ENCODE peak calls at places on chromosomes 7 and 10, in ten cellular contexts. One of them, this sample, is unnamed.

GRCh38 chr10:65900271-65900670 is 1025.6 kb upstream of the LRRTM3 start:
- DNase-seq in dermis microvascular lymphatic vessel endothelial cell: no peak
- DNase-seq in stimulated activated CD4-positive, alpha-beta T cell treated with anti-CD3 and anti-CD28 coated beads, TNF-alpha, amount 100 ng/mL, for 4 hours: no peak
- DNase-seq in anterior cingulate cortex: no peak
- DNase-seq in stimulated activated CD8-positive, alpha-beta memory T cell treated with anti-CD3 and anti-CD28 coated beads, Interleukin-2, amount 100 ng/mL, for 1 hour: no peak
- DNase-seq in NCI-H2171 treated with DMSO at 0.1 percent for 48 hours: no peak
- DNase-seq in NCI-H748 treated with DMSO at 0.1 percent for 48 hours: no peak
- DNase-seq in osteocyte: no peak
- DNase-seq in activated CD8-positive, alpha-beta memory T cell treated with anti-CD3 and anti-CD28 coated beads for 4 hours: no peak
- DNase-seq in T-cell: no peak
- DNase-seq in this sample: no peak

GRCh38 chr7:50653116-50653854 is 88.1 kb upstream of the DDC start:
- DNase-seq in dermis microvascular lymphatic vessel endothelial cell: no peak
- DNase-seq in stimulated activated CD4-positive, alpha-beta T cell treated with anti-CD3 and anti-CD28 coated beads, TNF-alpha, amount 100 ng/mL, for 4 hours: no peak
- DNase-seq in anterior cingulate cortex: no peak
- DNase-seq in stimulated activated CD8-positive, alpha-beta memory T cell treated with anti-CD3 and anti-CD28 coated beads, Interleukin-2, amount 100 ng/mL, for 1 hour: no peak
- DNase-seq in NCI-H2171 treated with DMSO at 0.1 percent for 48 hours: no peak
- DNase-seq in NCI-H748 treated with DMSO at 0.1 percent for 48 hours: no peak
- DNase-seq in osteocyte: peak; percentile 63
- DNase-seq in activated CD8-positive, alpha-beta memory T cell treated with anti-CD3 and anti-CD28 coated beads for 4 hours: no peak
- DNase-seq in T-cell: no peak
- DNase-seq in this sample: no peak

GRCh38 chr10:74514322-74514721 is 312.1 kb upstream of the KAT6B start:
- DNase-seq in dermis microvascular lymphatic vessel endothelial cell: no peak
- DNase-seq in stimulated activated CD4-positive, alpha-beta T cell treated with anti-CD3 and anti-CD28 coated beads, TNF-alpha, amount 100 ng/mL, for 4 hours: no peak
- DNase-seq in anterior cingulate cortex: no peak
- DNase-seq in stimulated activated CD8-positive, alpha-beta memory T cell treated with anti-CD3 and anti-CD28 coated beads, Interleukin-2, amount 100 ng/mL, for 1 hour: no peak
- DNase-seq in NCI-H2171 treated with DMSO at 0.1 percent for 48 hours: no peak
- DNase-seq in NCI-H748 treated with DMSO at 0.1 percent for 48 hours: no peak
- DNase-seq in osteocyte: no peak
- DNase-seq in activated CD8-positive, alpha-beta memory T cell treated with anti-CD3 and anti-CD28 coated beads for 4 hours: no peak
- DNase-seq in T-cell: no peak
- DNase-seq in this sample: no peak

GRCh38 chr7:148650232-148650858 is 48.4 kb upstream of the CUL1 start:
- DNase-seq in dermis microvascular lymphatic vessel endothelial cell: no peak
- DNase-seq in stimulated activated CD4-positive, alpha-beta T cell treated with anti-CD3 and anti-CD28 coated beads, TNF-alpha, amount 100 ng/mL, for 4 hours: no peak
- DNase-seq in anterior cingulate cortex: no peak
- DNase-seq in stimulated activated CD8-positive, alpha-beta memory T cell treated with anti-CD3 and anti-CD28 coated beads, Interleukin-2, amount 100 ng/mL, for 1 hour: no peak
- DNase-seq in NCI-H2171 treated with DMSO at 0.1 percent for 48 hours: no peak
- DNase-seq in NCI-H748 treated with DMSO at 0.1 percent for 48 hours: no peak
- DNase-seq in osteocyte: no peak
- DNase-seq in activated CD8-positive, alpha-beta memory T cell treated with anti-CD3 and anti-CD28 coated beads for 4 hours: no peak
- DNase-seq in T-cell: no peak
- DNase-seq in this sample: no peak

GRCh38 chr7:74412603-74413002 is 41.1 kb upstream of the GTF2IRD1 start:
- DNase-seq in dermis microvascular lymphatic vessel endothelial cell: no peak
- DNase-seq in stimulated activated CD4-positive, alpha-beta T cell treated with anti-CD3 and anti-CD28 coated beads, TNF-alpha, amount 100 ng/mL, for 4 hours: no peak
- DNase-seq in anterior cingulate cortex: no peak
- DNase-seq in stimulated activated CD8-positive, alpha-beta memory T cell treated with anti-CD3 and anti-CD28 coated beads, Interleukin-2, amount 100 ng/mL, for 1 hour: no peak
- DNase-seq in NCI-H2171 treated with DMSO at 0.1 percent for 48 hours: no peak
- DNase-seq in NCI-H748 treated with DMSO at 0.1 percent for 48 hours: no peak
- DNase-seq in osteocyte: no peak
- DNase-seq in activated CD8-positive, alpha-beta memory T cell treated with anti-CD3 and anti-CD28 coated beads for 4 hours: no peak
- DNase-seq in T-cell: no peak
- DNase-seq in this sample: no peak

GRCh38 chr7:99106869-99107268 is 37.0 kb downstream of the SMURF1 start:
- DNase-seq in dermis microvascular lymphatic vessel endothelial cell: no peak
- DNase-seq in stimulated activated CD4-positive, alpha-beta T cell treated with anti-CD3 and anti-CD28 coated beads, TNF-alpha, amount 100 ng/mL, for 4 hours: no peak
- DNase-seq in anterior cingulate cortex: no peak
- DNase-seq in stimulated activated CD8-positive, alpha-beta memory T cell treated with anti-CD3 and anti-CD28 coated beads, Interleukin-2, amount 100 ng/mL, for 1 hour: no peak
- DNase-seq in NCI-H2171 treated with DMSO at 0.1 percent for 48 hours: no peak
- DNase-seq in NCI-H748 treated with DMSO at 0.1 percent for 48 hours: no peak
- DNase-seq in osteocyte: no peak
- DNase-seq in activated CD8-positive, alpha-beta memory T cell treated with anti-CD3 and anti-CD28 coated beads for 4 hours: no peak
- DNase-seq in T-cell: no peak
- DNase-seq in this sample: no peak

GRCh38 chr10:131997366-131998049 is 15.8 kb upstream of the BNIP3 start:
- DNase-seq in dermis microvascular lymphatic vessel endothelial cell: no peak
- DNase-seq in stimulated activated CD4-positive, alpha-beta T cell treated with anti-CD3 and anti-CD28 coated beads, TNF-alpha, amount 100 ng/mL, for 4 hours: no peak
- DNase-seq in anterior cingulate cortex: no peak
- DNase-seq in stimulated activated CD8-positive, alpha-beta memory T cell treated with anti-CD3 and anti-CD28 coated beads, Interleukin-2, amount 100 ng/mL, for 1 hour: no peak
- DNase-seq in NCI-H2171 treated with DMSO at 0.1 percent for 48 hours: no peak
- DNase-seq in NCI-H748 treated with DMSO at 0.1 percent for 48 hours: peak; percentile 21
- DNase-seq in osteocyte: no peak
- DNase-seq in activated CD8-positive, alpha-beta memory T cell treated with anti-CD3 and anti-CD28 coated beads for 4 hours: no peak
- DNase-seq in T-cell: no peak
- DNase-seq in this sample: no peak

GRCh38 chr10:75111367-75111905 is at the start of gene SAMD8:
- DNase-seq in dermis microvascular lymphatic vessel endothelial cell: peak; percentile 87
- DNase-seq in stimulated activated CD4-positive, alpha-beta T cell treated with anti-CD3 and anti-CD28 coated beads, TNF-alpha, amount 100 ng/mL, for 4 hours: peak; percentile 91
- DNase-seq in anterior cingulate cortex: peak; percentile 86
- DNase-seq in stimulated activated CD8-positive, alpha-beta memory T cell treated with anti-CD3 and anti-CD28 coated beads, Interleukin-2, amount 100 ng/mL, for 1 hour: peak; percentile 87
- DNase-seq in NCI-H2171 treated with DMSO at 0.1 percent for 48 hours: peak; percentile 87
- DNase-seq in NCI-H748 treated with DMSO at 0.1 percent for 48 hours: peak; percentile 65
- DNase-seq in osteocyte: peak; percentile 99
- DNase-seq in activated CD8-positive, alpha-beta memory T cell treated with anti-CD3 and anti-CD28 coated beads for 4 hours: peak; percentile 93
- DNase-seq in T-cell: peak; percentile 96
- DNase-seq in this sample: peak; percentile 92

GRCh38 chr10:66180651-66181318 is 745.1 kb upstream of the LRRTM3 start:
- DNase-seq in dermis microvascular lymphatic vessel endothelial cell: peak; percentile 39
- DNase-seq in stimulated activated CD4-positive, alpha-beta T cell treated with anti-CD3 and anti-CD28 coated beads, TNF-alpha, amount 100 ng/mL, for 4 hours: no peak
- DNase-seq in anterior cingulate cortex: no peak
- DNase-seq in stimulated activated CD8-positive, alpha-beta memory T cell treated with anti-CD3 and anti-CD28 coated beads, Interleukin-2, amount 100 ng/mL, for 1 hour: no peak
- DNase-seq in NCI-H2171 treated with DMSO at 0.1 percent for 48 hours: peak; percentile 40
- DNase-seq in NCI-H748 treated with DMSO at 0.1 percent for 48 hours: peak; percentile 22
- DNase-seq in osteocyte: no peak
- DNase-seq in activated CD8-positive, alpha-beta memory T cell treated with anti-CD3 and anti-CD28 coated beads for 4 hours: no peak
- DNase-seq in T-cell: peak; percentile 4
- DNase-seq in this sample: peak; percentile 0

GRCh38 chr7:19491821-19492452 is 216.9 kb downstream of the POLR1F start:
- DNase-seq in dermis microvascular lymphatic vessel endothelial cell: peak; percentile 7
- DNase-seq in stimulated activated CD4-positive, alpha-beta T cell treated with anti-CD3 and anti-CD28 coated beads, TNF-alpha, amount 100 ng/mL, for 4 hours: no peak
- DNase-seq in anterior cingulate cortex: no peak
- DNase-seq in stimulated activated CD8-positive, alpha-beta memory T cell treated with anti-CD3 and anti-CD28 coated beads, Interleukin-2, amount 100 ng/mL, for 1 hour: no peak
- DNase-seq in NCI-H2171 treated with DMSO at 0.1 percent for 48 hours: peak; percentile 53
- DNase-seq in NCI-H748 treated with DMSO at 0.1 percent for 48 hours: no peak
- DNase-seq in osteocyte: no peak
- DNase-seq in activated CD8-positive, alpha-beta memory T cell treated with anti-CD3 and anti-CD28 coated beads for 4 hours: no peak
- DNase-seq in T-cell: no peak
- DNase-seq in this sample: peak; percentile 9

GRCh38 chr7:104306788-104307187 is 21.6 kb upstream of the LHFPL3 start:
- DNase-seq in dermis microvascular lymphatic vessel endothelial cell: no peak
- DNase-seq in stimulated activated CD4-positive, alpha-beta T cell treated with anti-CD3 and anti-CD28 coated beads, TNF-alpha, amount 100 ng/mL, for 4 hours: no peak
- DNase-seq in anterior cingulate cortex: no peak
- DNase-seq in stimulated activated CD8-positive, alpha-beta memory T cell treated with anti-CD3 and anti-CD28 coated beads, Interleukin-2, amount 100 ng/mL, for 1 hour: no peak
- DNase-seq in NCI-H2171 treated with DMSO at 0.1 percent for 48 hours: peak; percentile 19
- DNase-seq in NCI-H748 treated with DMSO at 0.1 percent for 48 hours: no peak
- DNase-seq in osteocyte: no peak
- DNase-seq in activated CD8-positive, alpha-beta memory T cell treated with anti-CD3 and anti-CD28 coated beads for 4 hours: no peak
- DNase-seq in T-cell: no peak
- DNase-seq in this sample: no peak

GRCh38 chr7:11754123-11754522 is 77.9 kb downstream of the THSD7A start:
- DNase-seq in dermis microvascular lymphatic vessel endothelial cell: no peak
- DNase-seq in stimulated activated CD4-positive, alpha-beta T cell treated with anti-CD3 and anti-CD28 coated beads, TNF-alpha, amount 100 ng/mL, for 4 hours: no peak
- DNase-seq in anterior cingulate cortex: no peak
- DNase-seq in stimulated activated CD8-positive, alpha-beta memory T cell treated with anti-CD3 and anti-CD28 coated beads, Interleukin-2, amount 100 ng/mL, for 1 hour: no peak
- DNase-seq in NCI-H2171 treated with DMSO at 0.1 percent for 48 hours: no peak
- DNase-seq in NCI-H748 treated with DMSO at 0.1 percent for 48 hours: no peak
- DNase-seq in osteocyte: no peak
- DNase-seq in activated CD8-positive, alpha-beta memory T cell treated with anti-CD3 and anti-CD28 coated beads for 4 hours: no peak
- DNase-seq in T-cell: no peak
- DNase-seq in this sample: no peak

GRCh38 chr7:156473476-156474240 is 166.9 kb upstream of the RNF32 start:
- DNase-seq in dermis microvascular lymphatic vessel endothelial cell: peak; percentile 14
- DNase-seq in stimulated activated CD4-positive, alpha-beta T cell treated with anti-CD3 and anti-CD28 coated beads, TNF-alpha, amount 100 ng/mL, for 4 hours: no peak
- DNase-seq in anterior cingulate cortex: no peak
- DNase-seq in stimulated activated CD8-positive, alpha-beta memory T cell treated with anti-CD3 and anti-CD28 coated beads, Interleukin-2, amount 100 ng/mL, for 1 hour: no peak
- DNase-seq in NCI-H2171 treated with DMSO at 0.1 percent for 48 hours: peak; percentile 30
- DNase-seq in NCI-H748 treated with DMSO at 0.1 percent for 48 hours: peak; percentile 50
- DNase-seq in osteocyte: peak; percentile 66
- DNase-seq in activated CD8-positive, alpha-beta memory T cell treated with anti-CD3 and anti-CD28 coated beads for 4 hours: no peak
- DNase-seq in T-cell: no peak
- DNase-seq in this sample: peak; percentile 13

GRCh38 chr10:97224483-97225435 is 39.0 kb upstream of the SLIT1 start:
- DNase-seq in dermis microvascular lymphatic vessel endothelial cell: no peak
- DNase-seq in stimulated activated CD4-positive, alpha-beta T cell treated with anti-CD3 and anti-CD28 coated beads, TNF-alpha, amount 100 ng/mL, for 4 hours: no peak
- DNase-seq in anterior cingulate cortex: no peak
- DNase-seq in stimulated activated CD8-positive, alpha-beta memory T cell treated with anti-CD3 and anti-CD28 coated beads, Interleukin-2, amount 100 ng/mL, for 1 hour: no peak
- DNase-seq in NCI-H2171 treated with DMSO at 0.1 percent for 48 hours: no peak
- DNase-seq in NCI-H748 treated with DMSO at 0.1 percent for 48 hours: no peak
- DNase-seq in osteocyte: no peak
- DNase-seq in activated CD8-positive, alpha-beta memory T cell treated with anti-CD3 and anti-CD28 coated beads for 4 hours: no peak
- DNase-seq in T-cell: no peak
- DNase-seq in this sample: no peak

GRCh38 chr10:45378866-45379265 is 4.8 kb downstream of the ALOX5 start:
- DNase-seq in dermis microvascular lymphatic vessel endothelial cell: no peak
- DNase-seq in stimulated activated CD4-positive, alpha-beta T cell treated with anti-CD3 and anti-CD28 coated beads, TNF-alpha, amount 100 ng/mL, for 4 hours: no peak
- DNase-seq in anterior cingulate cortex: no peak
- DNase-seq in stimulated activated CD8-positive, alpha-beta memory T cell treated with anti-CD3 and anti-CD28 coated beads, Interleukin-2, amount 100 ng/mL, for 1 hour: no peak
- DNase-seq in NCI-H2171 treated with DMSO at 0.1 percent for 48 hours: no peak
- DNase-seq in NCI-H748 treated with DMSO at 0.1 percent for 48 hours: no peak
- DNase-seq in osteocyte: no peak
- DNase-seq in activated CD8-positive, alpha-beta memory T cell treated with anti-CD3 and anti-CD28 coated beads for 4 hours: no peak
- DNase-seq in T-cell: no peak
- DNase-seq in this sample: no peak

GRCh38 chr7:17384400-17384799 is 85.9 kb downstream of the AHR start:
- DNase-seq in dermis microvascular lymphatic vessel endothelial cell: no peak
- DNase-seq in stimulated activated CD4-positive, alpha-beta T cell treated with anti-CD3 and anti-CD28 coated beads, TNF-alpha, amount 100 ng/mL, for 4 hours: no peak
- DNase-seq in anterior cingulate cortex: no peak
- DNase-seq in stimulated activated CD8-positive, alpha-beta memory T cell treated with anti-CD3 and anti-CD28 coated beads, Interleukin-2, amount 100 ng/mL, for 1 hour: no peak
- DNase-seq in NCI-H2171 treated with DMSO at 0.1 percent for 48 hours: no peak
- DNase-seq in NCI-H748 treated with DMSO at 0.1 percent for 48 hours: no peak
- DNase-seq in osteocyte: no peak
- DNase-seq in activated CD8-positive, alpha-beta memory T cell treated with anti-CD3 and anti-CD28 coated beads for 4 hours: no peak
- DNase-seq in T-cell: no peak
- DNase-seq in this sample: no peak

GRCh38 chr7:50584793-50585399 is 19.7 kb upstream of the DDC start:
- DNase-seq in dermis microvascular lymphatic vessel endothelial cell: no peak
- DNase-seq in stimulated activated CD4-positive, alpha-beta T cell treated with anti-CD3 and anti-CD28 coated beads, TNF-alpha, amount 100 ng/mL, for 4 hours: no peak
- DNase-seq in anterior cingulate cortex: no peak
- DNase-seq in stimulated activated CD8-positive, alpha-beta memory T cell treated with anti-CD3 and anti-CD28 coated beads, Interleukin-2, amount 100 ng/mL, for 1 hour: no peak
- DNase-seq in NCI-H2171 treated with DMSO at 0.1 percent for 48 hours: no peak
- DNase-seq in NCI-H748 treated with DMSO at 0.1 percent for 48 hours: no peak
- DNase-seq in osteocyte: peak; percentile 67
- DNase-seq in activated CD8-positive, alpha-beta memory T cell treated with anti-CD3 and anti-CD28 coated beads for 4 hours: no peak
- DNase-seq in T-cell: no peak
- DNase-seq in this sample: no peak

GRCh38 chr7:146656988-146657387 is 540.4 kb downstream of the CNTNAP2 start:
- DNase-seq in dermis microvascular lymphatic vessel endothelial cell: no peak
- DNase-seq in stimulated activated CD4-positive, alpha-beta T cell treated with anti-CD3 and anti-CD28 coated beads, TNF-alpha, amount 100 ng/mL, for 4 hours: no peak
- DNase-seq in anterior cingulate cortex: no peak
- DNase-seq in stimulated activated CD8-positive, alpha-beta memory T cell treated with anti-CD3 and anti-CD28 coated beads, Interleukin-2, amount 100 ng/mL, for 1 hour: no peak
- DNase-seq in NCI-H2171 treated with DMSO at 0.1 percent for 48 hours: peak; percentile 74
- DNase-seq in NCI-H748 treated with DMSO at 0.1 percent for 48 hours: peak; percentile 28
- DNase-seq in osteocyte: no peak
- DNase-seq in activated CD8-positive, alpha-beta memory T cell treated with anti-CD3 and anti-CD28 coated beads for 4 hours: no peak
- DNase-seq in T-cell: no peak
- DNase-seq in this sample: no peak